ENCODE peak calls at places on chromosome 1, in five cellular contexts. L is glomerular endothelial cell, Q is HuH-7, S is GM10248, P is lung microvascular endothelial cell. B is an unnamed sample.

GRCh38 chr1:85576642-85577420 is 3.7 kb upstream of the CCN1 start:
- DNase-seq in S (peak; percentile 81), L (no peak), Q (peak; percentile 76), P (peak; percentile 93), B (peak; percentile 69)

GRCh38 chr1:178502856-178503255 is 6.1 kb upstream of the CLEC20A start:
- DNase-seq in Q (no peak), L (no peak), S (no peak), P (no peak), B (no peak)

GRCh38 chr1:212938846-212939245 is 11.5 kb upstream of the VASH2 start:
- DNase-seq in S (no peak), Q (no peak), L (no peak), P (no peak), B (no peak)

GRCh38 chr1:154902920-154903566 is 33.0 kb upstream of the KCNN3 start:
- DNase-seq in S (no peak), L (no peak), P (no peak), Q (no peak), B (no peak)

GRCh38 chr1:29784276-29785136 is 548.2 kb downstream of the PTPRU start:
- DNase-seq in S (no peak), Q (no peak), L (no peak), P (no peak), B (no peak)

GRCh38 chr1:53406551-53407235 is 52.5 kb upstream of the DMRTB1 start:
- DNase-seq in L (no peak), Q (no peak), P (no peak), S (no peak), B (no peak)

GRCh38 chr1:20219991-20220390 is 33.7 kb upstream of the PLA2G2C start:
- DNase-seq in L (no peak), P (no peak), S (no peak), Q (no peak), B (no peak)

GRCh38 chr1:167871331-167871730 is 42.6 kb downstream of the ADCY10 start:
- DNase-seq in P (no peak), S (no peak), L (no peak), Q (no peak), B (no peak)

GRCh38 chr1:70528591-70529333 is 117.7 kb downstream of the CTH start:
- DNase-seq in P (peak; percentile 26), L (no peak), S (peak; percentile 35), Q (peak; percentile 17), B (peak; percentile 63)